ENCODE peak calls at places on chromosomes 12 and 14, in nine cellular contexts. S is naive thymus-derived CD4-positive, alpha-beta T cell; T is HEK293T; I is neural crest cell; L is neuronal stem cell; Q is suprapubic skin; H is T-helper 1 cell; J is astrocyte of the cerebellum; K is substantia nigra. C is an unnamed sample.

GRCh38 chr12:16062611-16063010 is 151.5 kb downstream of the DERA start:
- DNase-seq in S (no peak), T (no peak), I (no peak), L (no peak), Q (no peak), H (no peak), J (peak), K (no peak), C (no peak)

GRCh38 chr14:41623737-41624136 is 17.1 kb downstream of the LRFN5 start:
- DNase-seq in S (no peak), T (no peak), I (no peak), L (no peak), Q (no peak), H (no peak), J (no peak), K (no peak), C (peak)

GRCh38 chr14:90693413-90693812 is 122.8 kb downstream of the TTC7B start:
- DNase-seq in S (no peak), T (no peak), I (no peak), L (no peak), Q (no peak), H (no peak), J (no peak), K (no peak), C (no peak)

GRCh38 chr12:108568653-108569154 is 6.3 kb downstream of the ISCU start:
- DNase-seq in S (peak), T (no peak), I (no peak), L (no peak), Q (no peak), H (no peak), J (no peak), K (no peak), C (peak)

GRCh38 chr14:39492267-39492666 is 60.0 kb upstream of the FBXO33 start:
- DNase-seq in S (no peak), T (no peak), I (no peak), L (no peak), Q (no peak), H (no peak), J (peak), K (no peak), C (peak)

GRCh38 chr14:22753586-22753985 is 12.9 kb upstream of the OXA1L start:
- DNase-seq in S (no peak), T (no peak), I (no peak), L (no peak), Q (no peak), H (no peak), J (no peak), K (no peak), C (peak)

GRCh38 chr12:70571705-70572269 is 65.4 kb downstream of the PTPRB start:
- DNase-seq in S (no peak), T (no peak), I (no peak), L (no peak), Q (no peak), H (no peak), J (no peak), K (no peak), C (peak)

GRCh38 chr14:20782280-20782890 is 1.3 kb downstream of the RNASE6 start:
- DNase-seq in S (peak), T (no peak), I (no peak), L (no peak), Q (no peak), H (no peak), J (no peak), K (no peak), C (peak)

GRCh38 chr12:58424735-58425379 is 483.5 kb downstream of the ATP23 start:
- DNase-seq in S (no peak), T (no peak), I (no peak), L (no peak), Q (no peak), H (no peak), J (no peak), K (no peak), C (no peak)

GRCh38 chr14:91877376-91877775 is 10.0 kb upstream of the TC2N start:
- DNase-seq in S (no peak), T (no peak), I (no peak), L (no peak), Q (no peak), H (no peak), J (no peak), K (no peak), C (no peak)

GRCh38 chr12:115261691-115262398 is 577.9 kb upstream of the TBX3 start:
- DNase-seq in S (no peak), T (no peak), I (no peak), L (no peak), Q (no peak), H (no peak), J (no peak), K (no peak), C (no peak)

GRCh38 chr12:118145113-118145797 is 9.3 kb downstream of the PEBP1 start:
- DNase-seq in S (no peak), T (no peak), I (no peak), L (no peak), Q (no peak), H (no peak), J (no peak), K (no peak), C (no peak)

GRCh38 chr12:116130431-116130830 is 147.1 kb downstream of the MED13L start:
- DNase-seq in S (no peak), T (no peak), I (no peak), L (no peak), Q (no peak), H (no peak), J (no peak), K (no peak), C (peak)

GRCh38 chr14:92706386-92706785 is 42.0 kb downstream of the LGMN start:
- DNase-seq in S (no peak), T (no peak), I (no peak), L (no peak), Q (no peak), H (no peak), J (no peak), K (no peak), C (no peak)

GRCh38 chr14:104398656-104399055 is 180.9 kb upstream of the C14orf180 start:
- DNase-seq in S (no peak), T (no peak), I (no peak), L (no peak), Q (peak), H (no peak), J (no peak), K (no peak), C (no peak)

GRCh38 chr14:72736348-72736747 is 157.6 kb downstream of the DPF3 start:
- DNase-seq in S (no peak), T (no peak), I (no peak), L (no peak), Q (peak), H (no peak), J (peak), K (no peak), C (no peak)

GRCh38 chr14:53963491-53964227 is 7.0 kb upstream of the BMP4 start:
- DNase-seq in S (no peak), T (no peak), I (no peak), L (no peak), Q (no peak), H (no peak), J (no peak), K (no peak), C (no peak)

GRCh38 chr12:30396576-30396975 is 299.1 kb downstream of the IPO8 start:
- DNase-seq in S (no peak), T (no peak), I (no peak), L (no peak), Q (no peak), H (no peak), J (no peak), K (no peak), C (no peak)

GRCh38 chr14:78978896-78979295 is 808.7 kb downstream of the NRXN3 start:
- DNase-seq in S (no peak), T (no peak), I (no peak), L (no peak), Q (no peak), H (no peak), J (no peak), K (no peak), C (no peak)

GRCh38 chr12:49043856-49044258 is 16.7 kb downstream of the KMT2D start:
- DNase-seq in S (peak), T (peak), I (peak), L (peak), Q (peak), H (peak), J (peak), K (peak), C (peak)

GRCh38 chr12:77231548-77231947 is 166.2 kb upstream of the E2F7 start:
- DNase-seq in S (no peak), T (no peak), I (no peak), L (no peak), Q (peak), H (no peak), J (peak), K (no peak), C (peak)